ENCODE peak calls at places on chromosomes 3 and 15, in seven cellular contexts. Z, Y, K, C, B, W and P are unnamed samples.
A peak's percentile ranks its signal among the peaks of the same experiment; 100 is the strongest.

GRCh38 chr3:133691410-133692107 is 29.8 kb upstream of the TOPBP1 start:
- DNase-seq in C (no peak), Z (no peak), W (no peak), Y (peak; percentile 64), B (no peak), K (no peak), P (no peak)

GRCh38 chr3:131402391-131403039 is 20.9 kb downstream of the NUDT16 start:
- DNase-seq in W (no peak), K (no peak), Y (peak; percentile 85), Z (no peak), C (no peak), B (no peak), P (no peak)

GRCh38 chr3:10353661-10354372 is 32.9 kb upstream of the SEC13 start:
- DNase-seq in B (no peak), Y (no peak), K (no peak), C (no peak), Z (no peak), W (no peak), P (no peak)

GRCh38 chr3:15722877-15723623 is 74.7 kb downstream of the ANKRD28 start:
- DNase-seq in C (no peak), W (no peak), Z (no peak), Y (no peak), B (no peak), K (no peak), P (no peak)

GRCh38 chr15:57384024-57384423 is 7.7 kb downstream of the CGNL1 start:
- DNase-seq in W (no peak), C (no peak), Z (no peak), K (no peak), B (no peak), Y (peak; percentile 31), P (no peak)

GRCh38 chr15:81948142-81948709 is 97.6 kb downstream of the MEX3B start:
- DNase-seq in Y (no peak), B (no peak), K (no peak), Z (no peak), W (no peak), C (no peak), P (no peak)

GRCh38 chr3:121592856-121593702 is at the start of gene FBXO40:
- DNase-seq in W (peak; percentile 98), Y (no peak), K (peak; percentile 99), C (peak; percentile 52), B (peak; percentile 66), Z (no peak), P (peak; percentile 17)

GRCh38 chr3:143441772-143442171 is 322.2 kb downstream of the CHST2 start:
- DNase-seq in Y (no peak), B (no peak), Z (no peak), K (no peak), C (no peak), W (no peak), P (no peak)

GRCh38 chr3:52780298-52780585 is 2.8 kb downstream of the ITIH1 start:
- DNase-seq in W (no peak), K (no peak), B (no peak), C (no peak), Z (no peak), Y (no peak), P (peak; percentile 0)

GRCh38 chr3:114128231-114128630 is 50.6 kb downstream of the DRD3 start:
- DNase-seq in K (no peak), Y (peak; percentile 15), W (no peak), B (no peak), C (no peak), Z (no peak), P (no peak)

GRCh38 chr3:11588755-11589154 is 55.0 kb downstream of the VGLL4 start:
- DNase-seq in Z (no peak), B (no peak), C (no peak), Y (no peak), W (no peak), K (no peak), P (no peak)

GRCh38 chr3:141789281-141789680 is 26.1 kb downstream of the GRK7 start:
- DNase-seq in W (no peak), B (peak; percentile 23), C (no peak), Y (no peak), Z (peak; percentile 10), K (peak; percentile 64), P (no peak)

GRCh38 chr3:154241496-154241895 is 82.8 kb downstream of the DHX36 start:
- DNase-seq in W (no peak), C (no peak), B (no peak), K (no peak), Y (no peak), Z (no peak), P (no peak)

GRCh38 chr3:154244644-154245043 is 79.6 kb downstream of the DHX36 start:
- DNase-seq in C (no peak), Y (peak; percentile 72), K (no peak), B (no peak), W (no peak), Z (no peak), P (no peak)

GRCh38 chr3:154242766-154243165 is 81.5 kb downstream of the DHX36 start:
- DNase-seq in B (no peak), C (no peak), W (no peak), Y (no peak), K (peak; percentile 80), Z (no peak), P (peak; percentile 22)

GRCh38 chr3:154240235-154240634 is 84.1 kb downstream of the DHX36 start:
- DNase-seq in K (no peak), Z (no peak), C (no peak), W (no peak), Y (no peak), B (no peak), P (peak; percentile 38)

DNA sequence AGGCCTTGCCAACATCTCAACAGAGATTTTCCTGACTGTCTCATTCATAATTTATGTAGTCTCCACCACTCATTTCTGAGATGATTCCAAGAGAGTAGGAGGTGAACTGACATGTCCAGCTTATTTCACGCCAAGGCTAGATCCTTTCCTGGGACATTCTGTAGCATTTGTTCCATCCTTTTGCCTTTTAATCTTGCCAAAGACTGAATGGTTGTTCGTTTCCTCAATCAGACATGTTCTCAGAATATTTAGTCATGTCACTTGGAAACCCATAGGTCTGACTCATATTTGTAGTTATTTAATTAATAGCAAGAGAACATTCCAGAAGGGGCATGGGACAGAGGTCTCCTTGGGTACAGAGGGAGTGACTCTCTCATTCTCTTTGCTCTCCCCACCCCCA is 80.9 kb downstream of the DHX36 start:
- DNase-seq in C (no peak), Y (peak; percentile 65), W (no peak), Z (no peak), K (no peak), B (no peak), P (no peak)
- TF ChIP-seq EZH2phosphoT487 in C (no peak), Y (no peak), W (no peak), Z (no peak), K (no peak), B (no peak), P (no peak)

GRCh38 chr3:27610800-27611199 is 111.3 kb downstream of the EOMES start:
- DNase-seq in K (no peak), Z (no peak), B (no peak), C (no peak), Y (no peak), W (no peak), P (no peak)
- TF ChIP-seq EZH2phosphoT487 in K (no peak), Z (no peak), B (no peak), C (no peak), Y (no peak), W (no peak), P (no peak)

DNA sequence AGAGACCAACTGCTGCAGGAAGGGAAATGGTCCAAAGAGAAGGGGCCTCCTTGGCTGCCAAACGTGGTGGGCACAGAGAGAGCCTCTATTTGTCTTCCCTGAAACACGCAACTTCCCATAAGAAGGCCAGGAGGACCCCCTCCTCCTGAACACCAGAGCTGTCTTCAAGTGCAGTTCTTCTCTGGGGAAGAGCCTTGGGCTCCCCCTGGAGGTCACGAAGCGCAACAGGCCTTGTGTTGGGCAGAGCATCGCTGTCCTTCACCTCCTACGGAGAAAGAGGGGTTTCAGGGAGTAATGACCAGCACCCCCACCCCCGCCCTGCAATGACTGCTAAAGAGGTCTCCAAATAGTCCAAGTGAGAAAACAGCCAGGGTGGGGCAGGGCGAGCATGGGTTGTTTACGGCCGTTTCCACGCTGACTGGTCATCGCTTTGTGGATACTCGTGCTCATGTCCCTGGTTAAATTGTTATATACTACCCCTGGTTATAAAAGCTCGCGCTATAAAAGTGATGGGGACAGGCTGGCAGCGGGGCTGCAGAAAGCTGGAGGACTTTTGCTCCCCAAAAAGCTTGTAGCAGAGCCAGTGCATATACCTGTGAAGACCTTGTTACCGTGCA is 397.5 kb upstream of the ATP10A start:
- DNase-seq in B (peak; percentile 51), K (peak; percentile 86), Y (peak; percentile 58), C (peak; percentile 65), W (no peak), Z (no peak), P (peak; percentile 81)
- TF ChIP-seq EZH2phosphoT487 in B (no peak), K (no peak), Y (no peak), C (no peak), W (no peak), Z (no peak), P (no peak)

DNA sequence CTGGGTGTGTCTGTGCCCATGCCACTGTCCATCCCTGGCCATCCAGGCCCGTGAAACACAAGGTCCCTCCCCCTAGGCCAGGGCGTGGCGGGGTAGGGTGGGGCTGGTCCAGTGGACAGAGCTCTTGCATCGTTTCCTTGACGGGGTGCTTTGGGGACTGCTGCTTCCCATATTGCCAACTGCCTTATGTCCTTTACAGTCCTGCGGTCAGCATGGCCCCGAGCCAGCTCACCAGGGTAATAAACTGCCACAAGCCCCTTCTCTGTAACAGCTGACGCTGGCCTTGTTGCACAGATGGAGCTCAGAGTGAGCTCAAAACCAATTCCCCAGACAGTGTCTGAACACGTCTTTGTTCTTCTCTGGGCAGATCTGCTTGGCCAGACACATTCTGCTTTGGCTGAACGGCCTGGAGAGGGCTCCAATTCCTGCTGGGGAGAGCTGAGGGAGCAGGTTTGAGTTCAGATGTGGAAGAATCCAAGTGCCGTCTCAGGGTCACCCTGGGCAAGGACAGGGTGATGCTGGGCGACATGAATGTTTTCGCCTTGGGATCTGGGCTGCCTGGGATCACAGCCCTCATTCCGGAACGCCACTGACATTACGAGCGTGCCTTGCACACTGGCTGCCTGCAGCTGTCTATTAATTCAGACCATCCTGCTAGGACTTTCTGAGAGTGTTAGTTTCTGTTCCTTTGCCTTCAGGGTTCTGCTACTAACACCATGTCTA is 51.5 kb downstream of the RGMA start:
- DNase-seq in C (peak; percentile 41), B (no peak), W (no peak), K (no peak), Y (peak; percentile 55), Z (no peak), P (peak; percentile 46)
- TF ChIP-seq EZH2phosphoT487 in C (no peak), B (no peak), W (no peak), K (no peak), Y (no peak), Z (no peak), P (no peak)